ENCODE peak calls at places on chromosomes 1 and 21, in five cellular contexts. M is A549, F is GM12864, P is tibial nerve, Q is GM06990. U is an unnamed sample.

GRCh38 chr1:47554901-47555300 is 117.1 kb downstream of the FOXD2 start:
- DNase-seq in M (no peak), F (no peak), P (no peak), Q (no peak), U (no peak)

GRCh38 chr1:223147858-223148257 is 4.8 kb upstream of the TLR5 start:
- DNase-seq in M (no peak), F (no peak), P (no peak), Q (no peak), U (no peak)

GRCh38 chr1:16615253-16616252 is 2.2 kb upstream of the NBPF1 start:
- DNase-seq in M (no peak), F (no peak), P (no peak), Q (no peak), U (no peak)

GRCh38 chr1:20426371-20426770 is 59.6 kb downstream of the CAMK2N1 start:
- DNase-seq in M (no peak), F (no peak), P (no peak), Q (no peak), U (no peak)

GRCh38 chr1:201730611-201731010 is 98.3 kb upstream of the IPO9 start:
- DNase-seq in M (no peak), F (no peak), P (no peak), Q (no peak), U (no peak)

GRCh38 chr1:25650219-25650576 is 33.6 kb downstream of the MAN1C1 start:
- DNase-seq in M (no peak), F (no peak), P (no peak), Q (no peak), U (no peak)

GRCh38 chr1:242787968-242788367 is 263.5 kb upstream of the PLD5 start:
- DNase-seq in M (no peak), F (no peak), P (no peak), Q (no peak), U (no peak)

GRCh38 chr1:61743716-61744620 is 1.7 kb downstream of the PATJ start:
- DNase-seq in M (no peak), F (no peak), P (no peak), Q (no peak), U (no peak)

GRCh38 chr1:103266036-103266435 is 157.7 kb upstream of the COL11A1 start:
- DNase-seq in M (no peak), F (no peak), P (no peak), Q (no peak), U (no peak)

GRCh38 chr1:74205236-74205635 is 7.2 kb downstream of the FPGT start:
- DNase-seq in M (no peak), F (no peak), P (no peak), Q (no peak), U (no peak)

GRCh38 chr21:43810505-43811261 is 21.3 kb downstream of the RRP1 start:
- DNase-seq in M (peak; percentile 78), F (peak; percentile 49), P (peak; percentile 72), Q (peak; percentile 83), U (no peak)

GRCh38 chr1:201583663-201584062 is 44.7 kb downstream of the NAV1 start:
- DNase-seq in M (no peak), F (no peak), P (no peak), Q (no peak), U (no peak)

GRCh38 chr1:165826565-165826964 is 849 bp upstream of the UCK2 start:
- DNase-seq in M (no peak), F (no peak), P (no peak), Q (no peak), U (no peak)

GRCh38 chr1:206651014-206651413 is 15.7 kb downstream of the DYRK3 start:
- DNase-seq in M (no peak), F (no peak), P (no peak), Q (no peak), U (no peak)

GRCh38 chr1:6124746-6125365 is 55.3 kb downstream of the CHD5 start:
- DNase-seq in M (no peak), F (no peak), P (no peak), Q (no peak), U (no peak)

GRCh38 chr1:222754386-222755139 is 17.6 kb downstream of the FAM177B start:
- DNase-seq in M (no peak), F (no peak), P (peak; percentile 42), Q (no peak), U (peak; percentile 99)

GRCh38 chr1:54567961-54568360 is 19.9 kb downstream of the ACOT11 start:
- DNase-seq in M (no peak), F (no peak), P (no peak), Q (no peak), U (no peak)

GRCh38 chr1:203278087-203278884 is 27.0 kb upstream of the BTG2 start:
- DNase-seq in M (no peak), F (no peak), P (peak; percentile 91), Q (no peak), U (peak; percentile 35)

GRCh38 chr1:118821801-118822200 is 166.3 kb downstream of the TBX15 start:
- DNase-seq in M (no peak), F (no peak), P (no peak), Q (no peak), U (no peak)

GRCh38 chr1:42368096-42368795 is 12.3 kb upstream of the RIMKLA start:
- DNase-seq in M (no peak), F (no peak), P (no peak), Q (no peak), U (no peak)

GRCh38 chr1:152899027-152899426 is 9.3 kb upstream of the IVL start:
- DNase-seq in M (no peak), F (no peak), P (no peak), Q (no peak), U (no peak)

GRCh38 chr21:41217656-41218380 is 49.9 kb downstream of the BACE2 start:
- DNase-seq in M (no peak), F (no peak), P (no peak), Q (no peak), U (no peak)

GRCh38 chr1:115198938-115199337 is 109.6 kb upstream of the TSPAN2 start:
- DNase-seq in M (no peak), F (no peak), P (no peak), Q (no peak), U (peak; percentile 66)

GRCh38 chr1:21639594-21640041 is 29.5 kb downstream of the RAP1GAP start:
- DNase-seq in M (no peak), F (no peak), P (no peak), Q (no peak), U (no peak)

GRCh38 chr1:43821471-43821870 is 112.1 kb upstream of the ARTN start:
- DNase-seq in M (no peak), F (no peak), P (no peak), Q (no peak), U (no peak)

GRCh38 chr1:218080818-218081217 is 204.3 kb upstream of the RRP15 start:
- DNase-seq in M (no peak), F (no peak), P (no peak), Q (no peak), U (no peak)

GRCh38 chr1:58006421-58007032 is 540.0 kb downstream of the OMA1 start:
- DNase-seq in M (no peak), F (no peak), P (no peak), Q (no peak), U (no peak)

GRCh38 chr1:36663772-36664430 is 181.2 kb upstream of the CSF3R start:
- DNase-seq in M (no peak), F (no peak), P (no peak), Q (no peak), U (no peak)

GRCh38 chr1:40736085-40736531 is 44.6 kb downstream of the NFYC start:
- DNase-seq in M (no peak), F (no peak), P (no peak), Q (no peak), U (no peak)

GRCh38 chr1:12602633-12603024 is 15.4 kb downstream of the DHRS3 start:
- DNase-seq in M (no peak), F (no peak), P (no peak), Q (no peak), U (no peak)

GRCh38 chr1:176102700-176103244 is 104.3 kb downstream of the COP1 start:
- DNase-seq in M (no peak), F (no peak), P (no peak), Q (no peak), U (no peak)

GRCh38 chr1:53585116-53585515 is 125.9 kb downstream of the DMRTB1 start:
- DNase-seq in M (no peak), F (no peak), P (no peak), Q (no peak), U (no peak)

GRCh38 chr21:45330075-45330781 is 42.5 kb upstream of the POFUT2 start:
- DNase-seq in M (peak; percentile 67), F (no peak), P (no peak), Q (no peak), U (no peak)

GRCh38 chr1:29805896-29806160 is 569.5 kb downstream of the PTPRU start:
- DNase-seq in M (no peak), F (no peak), P (no peak), Q (no peak), U (no peak)
- TF ChIP-seq CTCF in M (no peak), F (no peak), P (no peak), Q (no peak), U (no peak)

DNA sequence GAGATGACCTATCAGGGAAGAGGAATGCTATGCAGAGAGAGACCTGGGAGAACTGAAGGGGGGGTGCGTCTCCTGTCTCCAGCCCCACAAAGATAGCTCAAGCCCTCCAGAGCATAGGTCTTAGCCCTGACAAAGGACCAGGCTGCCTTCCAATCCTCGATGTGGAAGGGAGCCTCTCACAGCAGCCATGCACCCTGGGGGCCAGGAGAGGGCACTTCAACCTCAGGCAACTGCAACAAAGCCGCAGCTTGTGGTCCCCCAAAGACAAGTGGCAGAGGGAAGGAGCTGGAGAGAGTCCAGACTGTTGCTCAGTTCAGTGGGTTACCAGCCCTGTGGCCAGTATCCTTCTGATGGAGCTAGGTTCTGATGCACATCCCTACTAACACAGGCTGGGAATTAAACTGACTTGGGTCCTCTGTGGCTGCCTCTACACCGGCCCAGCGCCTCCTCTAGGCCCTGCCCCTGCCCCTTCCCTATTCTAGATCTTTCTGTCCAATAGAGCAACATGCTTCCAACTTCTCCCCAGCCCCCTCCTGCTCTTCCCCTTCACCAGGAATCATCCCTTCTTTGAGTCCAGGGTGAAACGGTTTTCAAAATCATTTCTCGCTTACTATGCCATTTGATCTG is 100.7 kb upstream of the SPATA6 start:
- DNase-seq in M (peak; percentile 25), F (no peak), P (peak; percentile 15), Q (peak; percentile 3), U (no peak)
- TF ChIP-seq CTCF in M (peak; percentile 43), F (peak; percentile 69), P (peak; percentile 69), Q (peak; percentile 75), U (peak; percentile 68)

GRCh38 chr1:245609354-245609753 is 454.6 kb downstream of the KIF26B start:
- DNase-seq in M (no peak), F (no peak), P (no peak), Q (no peak), U (no peak)
- TF ChIP-seq CTCF in M (no peak), F (no peak), P (no peak), Q (no peak), U (no peak)

DNA sequence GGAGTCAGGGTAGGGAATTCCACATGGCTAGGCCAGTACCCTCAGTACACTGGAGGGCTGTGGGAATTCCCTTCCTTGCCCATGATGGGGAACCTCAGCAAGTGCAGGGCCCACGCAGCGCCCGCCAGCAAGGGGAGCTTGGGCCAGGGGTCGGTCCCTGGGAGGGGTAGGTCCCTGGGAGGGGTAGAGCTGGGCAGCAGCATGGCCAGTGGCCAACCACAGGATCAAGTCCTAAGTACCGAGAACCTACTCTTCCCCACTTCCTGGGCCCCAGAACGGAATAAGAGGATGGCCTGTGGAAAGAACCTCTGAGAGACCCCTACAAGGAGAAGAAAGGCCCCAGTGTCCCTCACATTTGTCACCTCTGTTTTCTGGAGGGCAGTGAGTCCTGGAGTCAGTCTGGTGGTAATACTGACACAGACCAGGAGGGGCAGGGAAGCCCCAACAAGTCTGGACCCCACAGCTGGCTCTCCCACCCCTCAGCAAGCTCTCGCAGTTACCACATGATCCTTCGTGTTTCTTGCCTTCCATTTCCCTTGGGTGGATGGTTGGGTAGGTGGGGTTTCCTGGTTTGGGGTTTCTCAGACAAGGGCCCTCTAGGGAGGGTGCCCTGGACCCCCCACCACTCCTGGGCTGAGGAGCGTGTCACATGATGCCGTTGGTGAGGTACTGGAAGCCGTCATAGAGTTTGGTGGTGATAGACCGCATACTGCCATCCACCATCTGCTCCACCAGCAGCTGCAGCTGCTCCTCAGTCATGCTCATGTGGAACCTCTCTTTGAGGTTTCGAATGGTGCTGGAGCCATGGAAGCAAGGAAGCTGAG is 10.3 kb downstream of the ZNF687 start:
- DNase-seq in M (no peak), F (no peak), P (no peak), Q (peak; percentile 26), U (no peak)
- TF ChIP-seq CTCF in M (no peak), F (peak; percentile 18), P (no peak), Q (no peak), U (no peak)